ENCODE peak calls at places on chromosomes 7 and 10, in five cellular contexts. One of them, this sample, is unnamed.

GRCh38 chr7:73832806-73833205 is 2.0 kb downstream of the CLDN4 start:
- DNase-seq in AG10803: no peak
- DNase-seq in astrocyte of the spinal cord: no peak
- DNase-seq in stimulated activated CD4-positive, alpha-beta T cell treated with anti-CD3 and anti-CD28 coated beads, Interleukin-12 subunit alpha, Interleukin-12 subunit beta, amount 100 ng/mL, for 48 hours: no peak
- DNase-seq in NCI-H69: no peak
- DNase-seq in this sample: no peak

GRCh38 chr7:98565114-98565513 is 52.0 kb upstream of the NPTX2 start:
- DNase-seq in AG10803: no peak
- DNase-seq in stimulated activated CD4-positive, alpha-beta T cell treated with anti-CD3 and anti-CD28 coated beads, Interleukin-12 subunit alpha, Interleukin-12 subunit beta, amount 100 ng/mL, for 48 hours: no peak
- DNase-seq in NCI-H69: no peak
- DNase-seq in astrocyte of the spinal cord: no peak
- DNase-seq in this sample: no peak

GRCh38 chr7:7136423-7136822 is 45.9 kb upstream of the C1GALT1 start:
- DNase-seq in NCI-H69: peak; percentile 42
- DNase-seq in stimulated activated CD4-positive, alpha-beta T cell treated with anti-CD3 and anti-CD28 coated beads, Interleukin-12 subunit alpha, Interleukin-12 subunit beta, amount 100 ng/mL, for 48 hours: no peak
- DNase-seq in AG10803: peak; percentile 16
- DNase-seq in astrocyte of the spinal cord: peak; percentile 30
- DNase-seq in this sample: peak; percentile 85

GRCh38 chr10:30493609-30494530 is 59.9 kb downstream of the MAP3K8 start:
- DNase-seq in astrocyte of the spinal cord: no peak
- DNase-seq in stimulated activated CD4-positive, alpha-beta T cell treated with anti-CD3 and anti-CD28 coated beads, Interleukin-12 subunit alpha, Interleukin-12 subunit beta, amount 100 ng/mL, for 48 hours: no peak
- DNase-seq in NCI-H69: no peak
- DNase-seq in AG10803: peak; percentile 56
- DNase-seq in this sample: peak; percentile 80

GRCh38 chr10:79339266-79339665 is 8.0 kb upstream of the PPIF start:
- DNase-seq in AG10803: no peak
- DNase-seq in astrocyte of the spinal cord: no peak
- DNase-seq in NCI-H69: no peak
- DNase-seq in stimulated activated CD4-positive, alpha-beta T cell treated with anti-CD3 and anti-CD28 coated beads, Interleukin-12 subunit alpha, Interleukin-12 subunit beta, amount 100 ng/mL, for 48 hours: no peak
- DNase-seq in this sample: no peak

GRCh38 chr7:6359021-6359420 is 86.6 kb upstream of the CYTH3 start:
- DNase-seq in stimulated activated CD4-positive, alpha-beta T cell treated with anti-CD3 and anti-CD28 coated beads, Interleukin-12 subunit alpha, Interleukin-12 subunit beta, amount 100 ng/mL, for 48 hours: no peak
- DNase-seq in astrocyte of the spinal cord: no peak
- DNase-seq in NCI-H69: no peak
- DNase-seq in AG10803: no peak
- DNase-seq in this sample: no peak

GRCh38 chr7:79988642-79989041 is 146.0 kb upstream of the GNAI1 start:
- DNase-seq in stimulated activated CD4-positive, alpha-beta T cell treated with anti-CD3 and anti-CD28 coated beads, Interleukin-12 subunit alpha, Interleukin-12 subunit beta, amount 100 ng/mL, for 48 hours: no peak
- DNase-seq in astrocyte of the spinal cord: peak; percentile 69
- DNase-seq in NCI-H69: no peak
- DNase-seq in AG10803: peak; percentile 46
- DNase-seq in this sample: peak; percentile 28

GRCh38 chr10:74983383-74983782 is 128.1 kb upstream of the SAMD8 start:
- DNase-seq in stimulated activated CD4-positive, alpha-beta T cell treated with anti-CD3 and anti-CD28 coated beads, Interleukin-12 subunit alpha, Interleukin-12 subunit beta, amount 100 ng/mL, for 48 hours: no peak
- DNase-seq in AG10803: no peak
- DNase-seq in astrocyte of the spinal cord: no peak
- DNase-seq in NCI-H69: no peak
- DNase-seq in this sample: no peak

GRCh38 chr10:88478256-88478655 is 104.9 kb downstream of the RNLS start:
- DNase-seq in astrocyte of the spinal cord: no peak
- DNase-seq in AG10803: no peak
- DNase-seq in NCI-H69: peak; percentile 86
- DNase-seq in stimulated activated CD4-positive, alpha-beta T cell treated with anti-CD3 and anti-CD28 coated beads, Interleukin-12 subunit alpha, Interleukin-12 subunit beta, amount 100 ng/mL, for 48 hours: no peak
- DNase-seq in this sample: no peak

This sample was measured in myocyte.